ENCODE peak calls at places on chromosomes 13 and 19, in five cellular contexts. One of them, this sample, is unnamed.

GRCh38 chr13:90258129-90258528 is 1089.4 kb upstream of the MIR17HG start:
- DNase-seq in RCC 7860: no peak
- DNase-seq in small intestine: no peak
- DNase-seq in effector memory CD8-positive, alpha-beta T cell: no peak
- DNase-seq in activated T-cell treated with anti-CD3 and anti-CD28 coated beads, Interleukin-2, amount 50 U/mL, for 4 hours: no peak
- DNase-seq in this sample: no peak

GRCh38 chr13:102779426-102780159 is 6.0 kb upstream of the TEX30 start:
- DNase-seq in RCC 7860: no peak
- DNase-seq in small intestine: peak
- DNase-seq in effector memory CD8-positive, alpha-beta T cell: no peak
- DNase-seq in activated T-cell treated with anti-CD3 and anti-CD28 coated beads, Interleukin-2, amount 50 U/mL, for 4 hours: no peak
- DNase-seq in this sample: peak

GRCh38 chr13:106689906-106690305 is 122.0 kb upstream of the ARGLU1 start:
- DNase-seq in RCC 7860: no peak
- DNase-seq in small intestine: no peak
- DNase-seq in effector memory CD8-positive, alpha-beta T cell: no peak
- DNase-seq in activated T-cell treated with anti-CD3 and anti-CD28 coated beads, Interleukin-2, amount 50 U/mL, for 4 hours: no peak
- DNase-seq in this sample: no peak

GRCh38 chr13:77345150-77345780 is 18.4 kb upstream of the MYCBP2 start:
- DNase-seq in RCC 7860: no peak
- DNase-seq in small intestine: no peak
- DNase-seq in effector memory CD8-positive, alpha-beta T cell: no peak
- DNase-seq in activated T-cell treated with anti-CD3 and anti-CD28 coated beads, Interleukin-2, amount 50 U/mL, for 4 hours: peak
- DNase-seq in this sample: no peak

GRCh38 chr13:34223984-34224383 is 406.0 kb downstream of the RFC3 start:
- DNase-seq in RCC 7860: no peak
- DNase-seq in small intestine: no peak
- DNase-seq in effector memory CD8-positive, alpha-beta T cell: no peak
- DNase-seq in activated T-cell treated with anti-CD3 and anti-CD28 coated beads, Interleukin-2, amount 50 U/mL, for 4 hours: no peak
- DNase-seq in this sample: no peak

GRCh38 chr13:34357435-34358232 is 539.7 kb downstream of the RFC3 start:
- DNase-seq in RCC 7860: peak
- DNase-seq in small intestine: no peak
- DNase-seq in effector memory CD8-positive, alpha-beta T cell: no peak
- DNase-seq in activated T-cell treated with anti-CD3 and anti-CD28 coated beads, Interleukin-2, amount 50 U/mL, for 4 hours: no peak
- DNase-seq in this sample: peak

GRCh38 chr13:44212633-44213387 is 160.8 kb upstream of the SERP2 start:
- DNase-seq in RCC 7860: no peak
- DNase-seq in small intestine: no peak
- DNase-seq in effector memory CD8-positive, alpha-beta T cell: no peak
- DNase-seq in activated T-cell treated with anti-CD3 and anti-CD28 coated beads, Interleukin-2, amount 50 U/mL, for 4 hours: no peak
- DNase-seq in this sample: no peak

GRCh38 chr19:18263324-18264215 is 10.7 kb downstream of the IQCN start:
- DNase-seq in RCC 7860: no peak
- DNase-seq in small intestine: no peak
- DNase-seq in effector memory CD8-positive, alpha-beta T cell: no peak
- DNase-seq in activated T-cell treated with anti-CD3 and anti-CD28 coated beads, Interleukin-2, amount 50 U/mL, for 4 hours: no peak
- DNase-seq in this sample: no peak

GRCh38 chr13:112368883-112369282 is 7.3 kb upstream of the SPACA7 start:
- DNase-seq in RCC 7860: no peak
- DNase-seq in small intestine: no peak
- DNase-seq in effector memory CD8-positive, alpha-beta T cell: no peak
- DNase-seq in activated T-cell treated with anti-CD3 and anti-CD28 coated beads, Interleukin-2, amount 50 U/mL, for 4 hours: no peak
- DNase-seq in this sample: no peak

GRCh38 chr19:7669641-7670040 is 792 bp downstream of the RETN start:
- DNase-seq in RCC 7860: no peak
- DNase-seq in small intestine: no peak
- DNase-seq in effector memory CD8-positive, alpha-beta T cell: no peak
- DNase-seq in activated T-cell treated with anti-CD3 and anti-CD28 coated beads, Interleukin-2, amount 50 U/mL, for 4 hours: no peak
- DNase-seq in this sample: no peak

GRCh38 chr19:912181-913079 is 589 bp downstream of the R3HDM4 start:
- DNase-seq in RCC 7860: no peak
- DNase-seq in small intestine: no peak
- DNase-seq in effector memory CD8-positive, alpha-beta T cell: no peak
- DNase-seq in activated T-cell treated with anti-CD3 and anti-CD28 coated beads, Interleukin-2, amount 50 U/mL, for 4 hours: peak
- DNase-seq in this sample: no peak

GRCh38 chr19:43311706-43312105 is 41.8 kb upstream of the CD177 start:
- DNase-seq in RCC 7860: no peak
- DNase-seq in small intestine: no peak
- DNase-seq in effector memory CD8-positive, alpha-beta T cell: no peak
- DNase-seq in activated T-cell treated with anti-CD3 and anti-CD28 coated beads, Interleukin-2, amount 50 U/mL, for 4 hours: no peak
- DNase-seq in this sample: no peak

GRCh38 chr13:75347925-75348324 is 134.0 kb downstream of the TBC1D4 start:
- DNase-seq in RCC 7860: no peak
- DNase-seq in small intestine: peak
- DNase-seq in effector memory CD8-positive, alpha-beta T cell: no peak
- DNase-seq in activated T-cell treated with anti-CD3 and anti-CD28 coated beads, Interleukin-2, amount 50 U/mL, for 4 hours: no peak
- DNase-seq in this sample: no peak

GRCh38 chr19:40251244-40251643 is 24.8 kb upstream of the CCNP start:
- DNase-seq in RCC 7860: no peak
- DNase-seq in small intestine: no peak
- DNase-seq in effector memory CD8-positive, alpha-beta T cell: no peak
- DNase-seq in activated T-cell treated with anti-CD3 and anti-CD28 coated beads, Interleukin-2, amount 50 U/mL, for 4 hours: no peak
- DNase-seq in this sample: no peak

This sample was measured in WERI-Rb-1.